ENCODE peak calls at places on chromosomes 13 and 19, in four cellular contexts. U is fibroblast of lung, T is hepatocyte, F is A549. K is an unnamed sample.

GRCh38 chr13:113848020-113848419 is 15.9 kb downstream of the GAS6 start:
- DNase-seq in F (no peak), U (no peak), T (no peak), K (no peak)

GRCh38 chr19:56253737-56254136 is 18.8 kb upstream of the EDDM13 start:
- DNase-seq in F (peak), T (peak), U (peak), K (peak)

GRCh38 chr13:31987535-31988170 is 43.9 kb upstream of the FRY start:
- DNase-seq in T (no peak), F (no peak), U (no peak), K (no peak)

GRCh38 chr13:71880753-71881541 is 13.9 kb upstream of the DACH1 start:
- DNase-seq in T (no peak), F (no peak), U (peak), K (peak)

GRCh38 chr13:48645845-48646244 is 7.9 kb upstream of the CYSLTR2 start:
- DNase-seq in U (no peak), T (no peak), F (no peak), K (no peak)

GRCh38 chr19:47661161-47661560 is 52.1 kb upstream of the EHD2 start:
- DNase-seq in F (no peak), U (peak), T (no peak), K (no peak)

GRCh38 chr13:101917833-101918755 is 465.6 kb downstream of the ITGBL1 start:
- DNase-seq in F (no peak), U (no peak), T (no peak), K (no peak)

GRCh38 chr19:677601-678380 is 1.6 kb downstream of the FSTL3 start:
- DNase-seq in F (peak), U (peak), T (peak), K (peak)

GRCh38 chr13:97254809-97255208 is 32.7 kb downstream of the MBNL2 start:
- DNase-seq in F (no peak), T (no peak), U (peak), K (peak)

GRCh38 chr19:45883881-45884681 is 1.9 kb downstream of the IRF2BP1 start:
- DNase-seq in F (no peak), T (peak), U (no peak), K (no peak)

GRCh38 chr19:16829822-16830289 is 658 bp downstream of the SIN3B start:
- DNase-seq in T (no peak), F (no peak), U (no peak), K (no peak)

GRCh38 chr13:27186295-27186694 is 14.7 kb upstream of the USP12 start:
- DNase-seq in T (no peak), F (no peak), U (no peak), K (peak)

GRCh38 chr19:39246951-39247669 is 1.5 kb downstream of the IFNL4 start:
- DNase-seq in T (no peak), F (no peak), U (peak), K (no peak)

GRCh38 chr19:31140717-31141116 is 208.5 kb downstream of the TSHZ3 start:
- DNase-seq in T (no peak), F (no peak), U (peak), K (peak)

GRCh38 chr19:11148001-11148400 is 7.6 kb downstream of the SPC24 start:
- DNase-seq in T (no peak), U (no peak), F (no peak), K (no peak)

GRCh38 chr13:25630327-25630726 is 258.6 kb downstream of the ATP8A2 start:
- DNase-seq in F (no peak), U (no peak), T (no peak), K (no peak)

GRCh38 chr19:19542507-19542906 is 4.4 kb downstream of the CILP2 start:
- DNase-seq in U (no peak), T (no peak), F (no peak), K (no peak)

GRCh38 chr13:21075303-21076264 is 14.2 kb upstream of the LATS2 start:
- DNase-seq in U (peak), T (peak), F (no peak), K (no peak)

GRCh38 chr13:48165063-48165462 is 67.9 kb upstream of the ITM2B start:
- DNase-seq in F (no peak), U (no peak), T (no peak), K (peak)

GRCh38 chr13:21076265-21076653 is 14.9 kb upstream of the LATS2 start:
- DNase-seq in U (no peak), T (no peak), F (no peak), K (no peak)

GRCh38 chr13:113273856-113274590 is 23.0 kb upstream of the LAMP1 start:
- DNase-seq in U (peak), F (no peak), T (peak), K (peak)

GRCh38 chr13:67943116-67943515 is 713.0 kb upstream of the PCDH9 start:
- DNase-seq in T (no peak), F (no peak), U (peak), K (no peak)

GRCh38 chr19:1068111-1069001 is 1.4 kb downstream of the ARHGAP45 start:
- DNase-seq in T (no peak), U (no peak), F (no peak), K (no peak)

GRCh38 chr19:34173145-34173956 is 1.0 kb downstream of the LSM14A start:
- DNase-seq in U (peak), F (peak), T (peak), K (peak)

GRCh38 chr13:95704510-95704909 is 27.6 kb downstream of the DNAJC3 start:
- DNase-seq in U (no peak), T (no peak), F (peak), K (peak)

GRCh38 chr19:29714953-29715694 is at the start of gene C19orf12:
- DNase-seq in U (peak), T (peak), F (peak), K (peak)

GRCh38 chr19:44741841-44742352 is 6.6 kb upstream of the BCL3 start:
- DNase-seq in U (peak), F (peak), T (peak), K (peak)

GRCh38 chr19:8036438-8037099 is 16.0 kb upstream of the CCL25 start:
- DNase-seq in T (no peak), F (no peak), U (no peak), K (no peak)

GRCh38 chr13:65638572-65639168 is 1591.5 kb downstream of the PCDH9 start:
- DNase-seq in T (peak), U (peak), F (peak), K (peak)

GRCh38 chr13:112065867-112066623 is 904 bp upstream of the SOX1 start:
- DNase-seq in T (no peak), F (no peak), U (no peak), K (no peak)

GRCh38 chr13:38656699-38657098 is 30.2 kb upstream of the FREM2 start:
- DNase-seq in T (no peak), U (no peak), F (no peak), K (no peak)

GRCh38 chr19:34555447-34555846 is 73.9 kb downstream of the WTIP start:
- DNase-seq in F (peak), U (no peak), T (no peak), K (peak)

GRCh38 chr13:100347941-100348340 is 240.6 kb downstream of the GGACT start:
- DNase-seq in T (no peak), F (no peak), U (peak), K (peak)

GRCh38 chr13:56314755-56315154 is 826.0 kb upstream of the PRR20A start:
- DNase-seq in U (no peak), F (no peak), T (no peak), K (no peak)

GRCh38 chr19:46821512-46822359 is 28.9 kb downstream of the AP2S1 start:
- DNase-seq in U (no peak), T (peak), F (no peak), K (no peak)

GRCh38 chr19:7442423-7442822 is 46.4 kb downstream of the PEX11G start:
- DNase-seq in F (no peak), U (no peak), T (no peak), K (no peak)

GRCh38 chr19:49338691-49339363 is 3.6 kb downstream of the CD37 start:
- DNase-seq in F (peak), U (peak), T (peak), K (peak)

GRCh38 chr13:20714563-20715339 is 11.3 kb downstream of the IL17D start:
- DNase-seq in T (peak), U (peak), F (no peak), K (no peak)

GRCh38 chr19:34990578-34991192 is 9.4 kb upstream of the GRAMD1A start:
- DNase-seq in F (no peak), T (no peak), U (no peak), K (no peak)

GRCh38 chr13:72696590-72696989 is 30.8 kb downstream of the MZT1 start:
- DNase-seq in T (no peak), F (no peak), U (no peak), K (peak)

GRCh38 chr13:110576736-110577476 is 15.4 kb upstream of the RAB20 start:
- DNase-seq in F (no peak), T (no peak), U (no peak), K (no peak)

GRCh38 chr13:110576070-110576394 is 14.5 kb upstream of the RAB20 start:
- DNase-seq in T (no peak), U (no peak), F (no peak), K (no peak)

GRCh38 chr13:110572778-110573118 is 11.2 kb upstream of the RAB20 start:
- DNase-seq in U (no peak), F (no peak), T (no peak), K (no peak)

GRCh38 chr13:110574161-110574560 is 12.6 kb upstream of the RAB20 start:
- DNase-seq in T (no peak), F (no peak), U (no peak), K (no peak)

GRCh38 chr13:110575322-110576069 is 14.0 kb upstream of the RAB20 start:
- DNase-seq in T (no peak), U (peak), F (no peak), K (no peak)
- H3K4me2 ChIP-seq in T (no peak), U (no peak), F (no peak), K (no peak)

GRCh38 chr13:90070362-90070761 is 1277.1 kb upstream of the MIR17HG start:
- DNase-seq in F (no peak), T (no peak), U (no peak), K (no peak)
- H3K4me2 ChIP-seq in F (no peak), T (no peak), U (no peak), K (no peak)

GRCh38 chr13:35143123-35143522 is 201.1 kb downstream of the NBEA start:
- DNase-seq in F (no peak), U (no peak), T (no peak), K (no peak)
- H3K4me2 ChIP-seq in F (no peak), U (no peak), T (no peak), K (no peak)

DNA sequence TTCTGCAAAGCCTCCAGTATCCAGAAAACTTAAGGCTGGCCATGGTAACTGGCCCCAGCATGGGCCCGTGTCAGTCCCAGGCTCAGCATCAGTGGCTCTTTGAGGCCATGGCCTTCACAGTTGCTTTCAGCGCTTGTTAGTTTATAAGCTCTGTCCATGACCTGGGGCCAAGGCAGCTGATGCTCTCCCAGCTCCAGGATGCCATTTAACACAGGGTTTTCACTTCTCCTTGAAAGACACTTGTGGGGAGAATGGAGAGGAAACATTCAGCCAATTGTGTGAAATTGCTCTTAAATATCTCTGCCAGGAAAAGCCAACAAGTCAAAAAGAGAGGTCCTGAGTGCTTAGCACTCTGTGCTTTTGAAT is 321.3 kb downstream of the FOXO1 start:
- DNase-seq in U (no peak), T (no peak), F (no peak), K (no peak)
- H3K4me2 ChIP-seq in U (no peak), T (no peak), F (no peak), K (no peak)

GRCh38 chr19:41335467-41335866 is 18.3 kb downstream of the TGFB1 start:
- DNase-seq in T (no peak), U (no peak), F (no peak), K (peak)
- H3K4me2 ChIP-seq in T (no peak), U (no peak), F (no peak), K (no peak)

DNA sequence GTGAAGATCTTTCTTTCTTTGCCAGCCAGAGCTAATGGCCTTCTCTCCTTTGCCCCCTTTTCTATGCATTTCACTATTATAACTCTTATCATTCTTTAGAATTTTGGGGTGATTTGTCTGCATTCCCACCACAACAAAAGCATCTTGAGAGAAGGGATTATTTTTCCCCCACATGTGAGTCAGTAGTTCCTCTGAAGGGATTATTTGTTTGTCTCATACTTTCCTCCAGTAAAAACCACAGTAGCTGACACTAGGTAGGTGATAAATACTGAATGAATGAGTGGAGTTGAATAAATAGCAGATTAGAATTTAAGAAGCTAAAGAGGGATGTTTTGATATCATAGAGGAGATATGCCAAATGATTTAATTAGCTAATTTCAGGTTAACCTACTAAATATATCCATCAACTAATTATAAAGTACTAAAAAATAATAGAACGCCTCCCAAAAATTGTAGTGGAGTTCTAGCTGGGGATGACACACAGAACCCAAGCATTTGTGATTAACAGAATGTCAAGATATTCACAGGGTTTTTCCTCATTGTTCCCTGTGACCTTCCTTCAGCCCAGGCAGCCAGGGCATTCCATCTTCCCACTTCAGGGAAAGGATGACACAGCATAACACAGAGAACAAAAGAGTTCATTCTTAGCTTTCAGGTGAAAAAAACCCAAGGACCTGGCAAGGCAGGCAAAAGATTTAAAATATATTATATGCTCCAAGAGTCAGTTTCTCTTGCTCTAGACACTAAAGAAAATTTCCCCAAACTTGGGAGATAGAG is 3.5 kb upstream of the TBC1D4 start:
- DNase-seq in U (peak), T (no peak), F (peak), K (peak)
- H3K4me2 ChIP-seq in U (no peak), T (no peak), F (peak), K (peak)

DNA sequence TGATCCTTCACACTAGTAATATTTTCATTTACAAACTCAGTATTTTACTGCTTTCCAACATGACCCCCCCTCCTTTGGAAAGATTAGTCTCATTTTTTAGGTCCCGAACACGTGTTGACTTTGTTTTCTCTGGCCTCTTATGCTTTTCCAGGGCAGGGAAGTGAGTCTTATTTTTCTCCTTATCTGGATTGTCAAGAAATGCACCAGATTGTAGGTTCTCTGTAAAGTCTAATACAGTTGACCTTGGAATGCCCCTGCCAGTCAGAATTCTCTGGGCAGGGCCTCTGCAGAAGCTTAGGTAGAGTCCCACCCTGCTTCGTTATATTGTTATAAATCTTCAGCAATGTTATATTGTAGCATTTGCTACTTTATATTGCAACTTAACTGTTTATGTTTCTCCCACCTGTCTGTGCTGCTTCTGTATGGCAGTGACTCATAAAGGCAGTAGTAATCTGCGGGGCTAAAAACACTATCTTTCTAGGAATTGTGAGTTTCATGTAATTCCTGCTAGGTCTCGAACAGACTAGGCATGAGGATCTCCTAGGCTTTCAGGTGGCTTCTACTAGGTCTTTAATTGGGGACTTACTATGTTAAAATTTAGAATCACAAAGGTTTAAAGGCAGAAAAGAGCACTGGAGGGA is 2.0 kb downstream of the TDRD3 start:
- DNase-seq in F (no peak), T (no peak), U (peak), K (no peak)
- H3K4me2 ChIP-seq in F (peak), T (peak), U (peak), K (peak)

GRCh38 chr19:27734496-27735220 is 1478.3 kb downstream of the UQCRFS1 start:
- DNase-seq in F (no peak), U (peak), T (no peak), K (no peak)
- H3K4me2 ChIP-seq in F (no peak), U (no peak), T (no peak), K (no peak)

DNA sequence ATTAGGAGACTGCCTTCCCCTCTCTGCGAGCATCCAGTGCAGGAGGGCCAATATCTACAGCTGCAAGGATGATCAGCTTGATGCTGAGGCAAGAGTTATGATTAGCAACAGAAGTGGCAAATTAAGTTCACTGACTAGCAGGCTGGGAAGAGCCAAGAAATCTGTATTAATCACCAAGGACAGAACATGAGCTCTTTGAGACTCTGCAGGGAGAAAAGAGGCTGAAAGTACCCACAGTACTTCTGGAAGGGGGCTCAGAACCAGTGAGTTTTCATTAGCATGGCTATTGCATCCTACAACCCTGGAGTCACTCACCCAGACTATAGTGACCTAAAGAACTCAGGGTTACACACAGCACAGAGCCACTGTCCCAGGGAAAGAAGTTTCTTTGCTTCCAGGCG is 25.9 kb upstream of the MEDAG start:
- DNase-seq in U (peak), T (no peak), F (no peak), K (no peak)
- H3K4me2 ChIP-seq in U (peak), T (peak), F (peak), K (no peak)